ENCODE peak calls at places on chromosomes 2 and 18, in eight cellular contexts. C, I, M, E, J, L, Y and X are unnamed samples.

GRCh38 chr18:39624934-39625333 is 2059.3 kb upstream of the CELF4 start:
- DNase-seq in C (peak; percentile 36), I (no peak), M (peak; percentile 42), E (no peak), J (no peak), L (no peak), Y (peak; percentile 34), X (no peak)

GRCh38 chr2:236935656-236936445 is 149.8 kb upstream of the COPS8 start:
- DNase-seq in C (no peak), I (no peak), M (no peak), E (no peak), J (no peak), L (no peak), Y (no peak), X (no peak)

GRCh38 chr2:181203412-181203811 is 223.0 kb downstream of the UBE2E3 start:
- DNase-seq in C (peak; percentile 35), I (no peak), M (peak; percentile 33), E (peak; percentile 61), J (peak; percentile 46), L (no peak), Y (peak; percentile 79), X (peak; percentile 50)

GRCh38 chr2:181810823-181811695 is 80.5 kb upstream of the ITPRID2 start:
- DNase-seq in C (peak; percentile 83), I (no peak), M (peak; percentile 82), E (peak; percentile 68), J (peak; percentile 92), L (no peak), Y (peak; percentile 95), X (peak; percentile 59)

GRCh38 chr18:55869547-55869946 is 281.6 kb upstream of the TCF4 start:
- DNase-seq in C (no peak), I (no peak), M (peak; percentile 23), E (no peak), J (no peak), L (no peak), Y (peak; percentile 58), X (no peak)

GRCh38 chr2:151334082-151334815 is 23.1 kb upstream of the TNFAIP6 start:
- DNase-seq in C (peak; percentile 93), I (no peak), M (peak; percentile 91), E (peak; percentile 90), J (peak; percentile 81), L (no peak), Y (peak; percentile 98), X (peak; percentile 92)

GRCh38 chr2:47657886-47658577 is 124.9 kb upstream of the MSH6 start:
- DNase-seq in C (no peak), I (no peak), M (no peak), E (no peak), J (no peak), L (no peak), Y (no peak), X (no peak)

GRCh38 chr2:168392031-168392430 is 64.0 kb upstream of the CERS6 start:
- DNase-seq in C (no peak), I (no peak), M (no peak), E (no peak), J (no peak), L (no peak), Y (peak; percentile 27), X (no peak)

GRCh38 chr2:106572541-106573148 is 85.5 kb downstream of the CD8B2 start:
- DNase-seq in C (no peak), I (no peak), M (peak; percentile 30), E (no peak), J (no peak), L (no peak), Y (peak; percentile 18), X (no peak)

GRCh38 chr2:158179660-158180059 is 78.0 kb downstream of the UPP2 start:
- DNase-seq in C (peak; percentile 37), I (no peak), M (peak; percentile 46), E (no peak), J (no peak), L (no peak), Y (peak; percentile 30), X (no peak)
- TF ChIP-seq CTCF in C (peak; percentile 35), I (no peak), M (peak; percentile 40), E (no peak), J (peak; percentile 30), L (peak; percentile 41), Y (peak; percentile 35), X (peak; percentile 40)

GRCh38 chr18:36187826-36188721 is 777 bp downstream of the MOCOS start:
- DNase-seq in C (no peak), I (peak; percentile 25), M (peak; percentile 70), E (no peak), J (no peak), L (peak; percentile 56), Y (peak; percentile 57), X (peak; percentile 34)

GRCh38 chr18:36189486-36189885 is 2.2 kb downstream of the MOCOS start:
- DNase-seq in C (no peak), I (no peak), M (no peak), E (no peak), J (no peak), L (no peak), Y (no peak), X (no peak)

GRCh38 chr18:36186461-36187137 is 698 bp upstream of the MOCOS start:
- DNase-seq in C (peak; percentile 29), I (peak; percentile 30), M (peak; percentile 40), E (no peak), J (no peak), L (peak; percentile 83), Y (peak; percentile 19), X (no peak)

GRCh38 chr18:36187138-36187825 is at the start of gene MOCOS:
- DNase-seq in C (peak; percentile 63), I (peak; percentile 79), M (peak; percentile 72), E (no peak), J (no peak), L (peak; percentile 90), Y (peak; percentile 45), X (no peak)

DNA sequence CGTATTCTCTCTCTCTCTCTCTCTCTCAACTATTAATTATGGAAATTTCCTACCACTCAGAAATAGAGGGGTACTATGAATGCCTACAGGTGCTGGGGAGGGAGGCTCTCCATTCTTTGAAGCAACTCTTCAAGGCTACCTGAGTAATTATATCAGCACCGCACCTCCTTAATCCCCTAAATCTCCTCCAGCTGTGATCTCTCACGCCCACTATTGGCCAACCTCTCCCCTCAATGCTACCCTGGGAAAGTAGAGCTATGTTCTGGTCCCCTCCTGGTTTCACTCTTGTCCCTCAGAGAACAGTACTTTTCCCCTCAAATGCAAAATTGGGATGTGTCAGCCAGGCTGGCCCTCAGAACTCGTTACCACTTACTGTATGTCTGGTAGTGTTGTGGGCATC is 1.6 kb downstream of the MOCOS start:
- DNase-seq in C (no peak), I (no peak), M (no peak), E (no peak), J (no peak), L (no peak), Y (no peak), X (no peak)
- H3K4me3 ChIP-seq in C (no peak overlapping the region), I (no peak overlapping the region), M (no peak overlapping the region), E (no peak overlapping the region), J (no peak overlapping the region), L (no peak overlapping the region), Y (no peak overlapping the region), X (peak overlapping the region; percentile 92)

GRCh38 chr2:241151934-241152660 is 1.8 kb downstream of the PPP1R7 start:
- DNase-seq in C (no peak), I (no peak), M (no peak), E (no peak), J (no peak), L (no peak), Y (no peak), X (no peak)

GRCh38 chr2:241148891-241149674 is at the start of gene PASK:
- DNase-seq in C (peak; percentile 95), I (peak; percentile 90), M (peak; percentile 95), E (peak; percentile 86), J (peak; percentile 82), L (peak; percentile 98), Y (peak; percentile 93), X (peak; percentile 58)

GRCh38 chr2:241149675-241149924 is 328 bp upstream of the PASK start:
- DNase-seq in C (no peak), I (no peak), M (no peak), E (no peak), J (no peak), L (no peak), Y (no peak), X (no peak)

GRCh38 chr2:241149925-241150659 is at the start of gene PPP1R7:
- DNase-seq in C (peak; percentile 94), I (peak; percentile 93), M (peak; percentile 95), E (peak; percentile 68), J (peak; percentile 84), L (peak; percentile 97), Y (peak; percentile 88), X (peak; percentile 55)

GRCh38 chr2:241150660-241151530 is 628 bp downstream of the PPP1R7 start:
- DNase-seq in C (peak; percentile 13), I (no peak), M (peak; percentile 3), E (no peak), J (no peak), L (no peak), Y (peak; percentile 53), X (no peak)
- TF ChIP-seq CTCF in C (no peak), I (no peak), M (no peak), E (no peak), J (no peak), L (no peak), Y (no peak), X (no peak)

GRCh38 chr2:39136799-39137198 is 15.9 kb upstream of the SOS1 start:
- DNase-seq in C (no peak), I (no peak), M (no peak), E (no peak), J (no peak), L (no peak), Y (no peak), X (no peak)
- H3K4me3 ChIP-seq in C (no peak overlapping the region), I (no peak overlapping the region), M (no peak overlapping the region), E (no peak overlapping the region), J (no peak overlapping the region), L (no peak overlapping the region), Y (no peak overlapping the region), X (no peak overlapping the region)